ENCODE peak calls at places on chromosome 5, in five cellular contexts. J is neural crest cell, I is C1 segment of cervical spinal cord, D is hypothalamus, T is NCI-H1092 treated with DMSO at 0.1 percent for 48 hours. P is an unnamed sample.

GRCh38 chr5:60366489-60366888 is 333.5 kb downstream of the DEPDC1B start:
- DNase-seq in J (no peak), I (no peak), D (no peak), T (no peak), P (no peak)

GRCh38 chr5:41869150-41869738 is 981 bp downstream of the OXCT1 start:
- DNase-seq in J (peak; percentile 3), I (peak; percentile 61), D (peak; percentile 55), T (peak; percentile 65), P (peak; percentile 75)

GRCh38 chr5:16712178-16712577 is 95.4 kb upstream of the RETREG1 start:
- DNase-seq in J (no peak), I (no peak), D (no peak), T (peak; percentile 76), P (no peak)

GRCh38 chr5:95818181-95819147 is 4.1 kb downstream of the GLRX start:
- DNase-seq in J (no peak), I (peak; percentile 33), D (no peak), T (no peak), P (peak; percentile 16)

GRCh38 chr5:140239461-140239860 is 63.4 kb downstream of the PFDN1 start:
- DNase-seq in J (no peak), I (no peak), D (no peak), T (no peak), P (no peak)

GRCh38 chr5:139649082-139649991 is 1.2 kb downstream of the CXXC5 start:
- DNase-seq in J (peak; percentile 38), I (no peak), D (no peak), T (no peak), P (no peak)

GRCh38 chr5:68224561-68225187 is 9.1 kb downstream of the PIK3R1 start:
- DNase-seq in J (no peak), I (no peak), D (no peak), T (no peak), P (no peak)

GRCh38 chr5:153211052-153211451 is 279.4 kb upstream of the GRIA1 start:
- DNase-seq in J (no peak), I (no peak), D (no peak), T (no peak), P (no peak)

GRCh38 chr5:128667148-128667547 is 129.1 kb upstream of the FBN2 start:
- DNase-seq in J (no peak), I (no peak), D (no peak), T (no peak), P (no peak)

GRCh38 chr5:87260604-87261200 is 7.0 kb upstream of the RASA1 start:
- DNase-seq in J (no peak), I (no peak), D (no peak), T (no peak), P (no peak)

GRCh38 chr5:72034710-72035109 is 72.6 kb upstream of the MAP1B start:
- DNase-seq in J (no peak), I (no peak), D (no peak), T (no peak), P (peak; percentile 22)

GRCh38 chr5:463952-464351 is 21.0 kb downstream of the EXOC3 start:
- DNase-seq in J (no peak), I (no peak), D (no peak), T (no peak), P (no peak)

GRCh38 chr5:135262364-135262763 is 136.7 kb downstream of the MACROH2A1 start:
- DNase-seq in J (no peak), I (no peak), D (no peak), T (no peak), P (no peak)

GRCh38 chr5:14959443-14960119 is 88.0 kb upstream of the ANKH start:
- DNase-seq in J (no peak), I (no peak), D (no peak), T (no peak), P (no peak)

GRCh38 chr5:137838976-137839375 is 28.7 kb upstream of the MYOT start:
- DNase-seq in J (no peak), I (no peak), D (no peak), T (no peak), P (peak; percentile 19)

GRCh38 chr5:54281933-54282332 is 28.4 kb downstream of the ARL15 start:
- DNase-seq in J (no peak), I (no peak), D (no peak), T (no peak), P (no peak)

GRCh38 chr5:97044057-97044456 is 98.4 kb downstream of the LIX1 start:
- DNase-seq in J (no peak), I (no peak), D (no peak), T (no peak), P (peak; percentile 35)

GRCh38 chr5:158770506-158770905 is 329.2 kb downstream of the EBF1 start:
- DNase-seq in J (no peak), I (no peak), D (no peak), T (no peak), P (no peak)

GRCh38 chr5:98110270-98110669 is 663.2 kb upstream of the RGMB start:
- DNase-seq in J (no peak), I (no peak), D (no peak), T (no peak), P (no peak)

GRCh38 chr5:177336603-177337494 is 14.6 kb downstream of the LMAN2 start:
- DNase-seq in J (no peak), I (no peak), D (no peak), T (no peak), P (no peak)

GRCh38 chr5:174371600-174372094 is 326.1 kb downstream of the NSG2 start:
- DNase-seq in J (no peak), I (no peak), D (no peak), T (no peak), P (peak; percentile 55)

GRCh38 chr5:98723061-98723460 is 50.4 kb upstream of the RGMB start:
- DNase-seq in J (no peak), I (no peak), D (no peak), T (no peak), P (no peak)

GRCh38 chr5:131379723-131380122 is 115.9 kb downstream of the CDC42SE2 start:
- DNase-seq in J (no peak), I (no peak), D (no peak), T (no peak), P (no peak)

GRCh38 chr5:9104576-9105339 is 441.1 kb downstream of the SEMA5A start:
- DNase-seq in J (no peak), I (no peak), D (no peak), T (no peak), P (no peak)

GRCh38 chr5:39498247-39498952 is 73.6 kb upstream of the DAB2 start:
- DNase-seq in J (no peak), I (no peak), D (no peak), T (no peak), P (no peak)

GRCh38 chr5:132243366-132243977 is 14.0 kb upstream of the PDLIM4 start:
- DNase-seq in J (no peak), I (no peak), D (no peak), T (no peak), P (no peak)

GRCh38 chr5:68242743-68243142 is 27.2 kb downstream of the PIK3R1 start:
- DNase-seq in J (no peak), I (no peak), D (no peak), T (no peak), P (no peak)

GRCh38 chr5:61525573-61526142 is 193.6 kb downstream of the ZSWIM6 start:
- DNase-seq in J (peak; percentile 64), I (no peak), D (no peak), T (no peak), P (no peak)

GRCh38 chr5:145946112-145946861 is 9.9 kb downstream of the SH3RF2 start:
- DNase-seq in J (no peak), I (no peak), D (no peak), T (no peak), P (no peak)

GRCh38 chr5:134794136-134794535 is 35.6 kb downstream of the DDX46 start:
- DNase-seq in J (no peak), I (no peak), D (no peak), T (no peak), P (no peak)

GRCh38 chr5:170903075-170903474 is 41.3 kb downstream of the RANBP17 start:
- DNase-seq in J (no peak), I (no peak), D (no peak), T (no peak), P (no peak)

GRCh38 chr5:142753114-142753764 is 16.9 kb upstream of the ARHGAP26 start:
- DNase-seq in J (no peak), I (peak; percentile 60), D (peak; percentile 2), T (peak; percentile 19), P (peak; percentile 96)

GRCh38 chr5:174204914-174205313 is 159.4 kb downstream of the NSG2 start:
- DNase-seq in J (no peak), I (no peak), D (no peak), T (no peak), P (peak; percentile 67)